ENCODE peak calls at places on chromosomes 5 and 9, in five cellular contexts. One of them, this sample, is unnamed.

GRCh38 chr9:130701059-130702022 is 7.8 kb downstream of the EXOSC2 start:
- DNase-seq in AG04449: peak; percentile 57
- DNase-seq in T-helper 1 cell: peak; percentile 56
- DNase-seq in nucleus accumbens: peak; percentile 46
- DNase-seq in GM06990: no peak
- DNase-seq in this sample: peak; percentile 83

GRCh38 chr9:23825700-23826099 is 340 bp downstream of the ELAVL2 start:
- DNase-seq in AG04449: no peak
- DNase-seq in T-helper 1 cell: no peak
- DNase-seq in nucleus accumbens: no peak
- DNase-seq in GM06990: no peak
- DNase-seq in this sample: no peak

GRCh38 chr9:71796368-71796767 is 28.1 kb upstream of the CEMIP2 start:
- DNase-seq in AG04449: no peak
- DNase-seq in T-helper 1 cell: no peak
- DNase-seq in nucleus accumbens: no peak
- DNase-seq in GM06990: no peak
- DNase-seq in this sample: no peak

GRCh38 chr5:144028644-144029043 is 141.8 kb downstream of the YIPF5 start:
- DNase-seq in AG04449: peak; percentile 82
- DNase-seq in T-helper 1 cell: no peak
- DNase-seq in nucleus accumbens: no peak
- DNase-seq in GM06990: no peak
- DNase-seq in this sample: no peak

GRCh38 chr5:78162253-78162862 is 132.1 kb downstream of the AP3B1 start:
- DNase-seq in AG04449: no peak
- DNase-seq in T-helper 1 cell: no peak
- DNase-seq in nucleus accumbens: no peak
- DNase-seq in GM06990: no peak
- DNase-seq in this sample: no peak

GRCh38 chr5:95027151-95027721 is 257.7 kb downstream of the MCTP1 start:
- DNase-seq in AG04449: no peak
- DNase-seq in T-helper 1 cell: no peak
- DNase-seq in nucleus accumbens: no peak
- DNase-seq in GM06990: no peak
- DNase-seq in this sample: no peak

GRCh38 chr9:1875921-1876448 is 139.2 kb upstream of the SMARCA2 start:
- DNase-seq in AG04449: no peak
- DNase-seq in T-helper 1 cell: no peak
- DNase-seq in nucleus accumbens: no peak
- DNase-seq in GM06990: peak; percentile 86
- DNase-seq in this sample: no peak

GRCh38 chr5:156640751-156641241 is 209.3 kb upstream of the PPP1R2B start:
- DNase-seq in AG04449: peak; percentile 12
- DNase-seq in T-helper 1 cell: no peak
- DNase-seq in nucleus accumbens: no peak
- DNase-seq in GM06990: no peak
- DNase-seq in this sample: no peak

GRCh38 chr5:154406231-154406630 is 39.6 kb upstream of the SAP30L start:
- DNase-seq in AG04449: no peak
- DNase-seq in T-helper 1 cell: no peak
- DNase-seq in nucleus accumbens: no peak
- DNase-seq in GM06990: no peak
- DNase-seq in this sample: no peak